ENCODE peak calls at places on chromosome 21, in five cellular contexts. One of them, this sample, is unnamed.

GRCh38 chr21:25170681-25171080 is 436.6 kb downstream of the MRPL39 start:
- DNase-seq in fibroblast of pulmonary artery: no peak
- DNase-seq in GM13977: no peak
- DNase-seq in neural crest cell: no peak
- DNase-seq in heart left ventricle: no peak
- DNase-seq in this sample: no peak

GRCh38 chr21:14548751-14549150 is 2.6 kb upstream of the SAMSN1 start:
- DNase-seq in neural crest cell: no peak
- DNase-seq in GM13977: no peak
- DNase-seq in heart left ventricle: no peak
- DNase-seq in fibroblast of pulmonary artery: peak
- DNase-seq in this sample: no peak

GRCh38 chr21:42039911-42040351 is 29.8 kb upstream of the ZBTB21 start:
- DNase-seq in GM13977: no peak
- DNase-seq in fibroblast of pulmonary artery: peak
- DNase-seq in heart left ventricle: no peak
- DNase-seq in neural crest cell: no peak
- DNase-seq in this sample: no peak

GRCh38 chr21:43276811-43277210 is 108.0 kb downstream of the CRYAA start:
- DNase-seq in neural crest cell: no peak
- DNase-seq in GM13977: no peak
- DNase-seq in fibroblast of pulmonary artery: no peak
- DNase-seq in heart left ventricle: no peak
- DNase-seq in this sample: no peak

GRCh38 chr21:31429500-31429899 is 85.4 kb upstream of the TIAM1 start:
- DNase-seq in fibroblast of pulmonary artery: no peak
- DNase-seq in GM13977: no peak
- DNase-seq in heart left ventricle: no peak
- DNase-seq in neural crest cell: no peak
- DNase-seq in this sample: no peak

GRCh38 chr21:42426424-42426823 is 22.7 kb downstream of the UBASH3A start:
- DNase-seq in heart left ventricle: no peak
- DNase-seq in fibroblast of pulmonary artery: no peak
- DNase-seq in GM13977: peak
- DNase-seq in neural crest cell: no peak
- DNase-seq in this sample: peak

GRCh38 chr21:35217504-35218060 is 168.5 kb upstream of the RUNX1 start:
- DNase-seq in heart left ventricle: no peak
- DNase-seq in GM13977: no peak
- DNase-seq in neural crest cell: no peak
- DNase-seq in fibroblast of pulmonary artery: peak
- DNase-seq in this sample: no peak

GRCh38 chr21:29640233-29640554 is 299.6 kb downstream of the GRIK1 start:
- DNase-seq in neural crest cell: no peak
- DNase-seq in fibroblast of pulmonary artery: no peak
- DNase-seq in heart left ventricle: no peak
- DNase-seq in GM13977: no peak
- DNase-seq in this sample: peak

GRCh38 chr21:31343680-31344480 is at the start of gene TIAM1:
- DNase-seq in neural crest cell: peak
- DNase-seq in heart left ventricle: peak
- DNase-seq in GM13977: no peak
- DNase-seq in fibroblast of pulmonary artery: peak
- DNase-seq in this sample: peak

GRCh38 chr21:42016364-42016985 is 6.3 kb upstream of the ZBTB21 start:
- DNase-seq in fibroblast of pulmonary artery: no peak
- DNase-seq in GM13977: no peak
- DNase-seq in heart left ventricle: no peak
- DNase-seq in neural crest cell: no peak
- DNase-seq in this sample: no peak

GRCh38 chr21:29939859-29940245 is at the start of gene GRIK1:
- DNase-seq in GM13977: no peak
- DNase-seq in fibroblast of pulmonary artery: no peak
- DNase-seq in neural crest cell: peak
- DNase-seq in heart left ventricle: no peak
- DNase-seq in this sample: no peak

GRCh38 chr21:20603236-20603635 is 395.0 kb upstream of the NCAM2 start:
- DNase-seq in fibroblast of pulmonary artery: no peak
- DNase-seq in neural crest cell: no peak
- DNase-seq in heart left ventricle: no peak
- DNase-seq in GM13977: no peak
- DNase-seq in this sample: no peak

GRCh38 chr21:37513383-37513782 is 146.8 kb downstream of the DYRK1A start:
- DNase-seq in heart left ventricle: no peak
- DNase-seq in neural crest cell: no peak
- DNase-seq in GM13977: no peak
- DNase-seq in fibroblast of pulmonary artery: no peak
- DNase-seq in this sample: no peak

GRCh38 chr21:46084041-46084561 is 13.8 kb upstream of the COL6A2 start:
- DNase-seq in neural crest cell: no peak
- DNase-seq in GM13977: no peak
- DNase-seq in heart left ventricle: no peak
- DNase-seq in fibroblast of pulmonary artery: no peak
- DNase-seq in this sample: no peak

GRCh38 chr21:24112020-24112419 is 1495.3 kb downstream of the MRPL39 start:
- DNase-seq in GM13977: no peak
- DNase-seq in heart left ventricle: no peak
- DNase-seq in neural crest cell: no peak
- DNase-seq in fibroblast of pulmonary artery: peak
- DNase-seq in this sample: no peak

GRCh38 chr21:19566975-19567374 is 1163.4 kb upstream of the TMPRSS15 start:
- DNase-seq in neural crest cell: no peak
- DNase-seq in GM13977: no peak
- DNase-seq in heart left ventricle: no peak
- DNase-seq in fibroblast of pulmonary artery: no peak
- DNase-seq in this sample: no peak

DNA sequence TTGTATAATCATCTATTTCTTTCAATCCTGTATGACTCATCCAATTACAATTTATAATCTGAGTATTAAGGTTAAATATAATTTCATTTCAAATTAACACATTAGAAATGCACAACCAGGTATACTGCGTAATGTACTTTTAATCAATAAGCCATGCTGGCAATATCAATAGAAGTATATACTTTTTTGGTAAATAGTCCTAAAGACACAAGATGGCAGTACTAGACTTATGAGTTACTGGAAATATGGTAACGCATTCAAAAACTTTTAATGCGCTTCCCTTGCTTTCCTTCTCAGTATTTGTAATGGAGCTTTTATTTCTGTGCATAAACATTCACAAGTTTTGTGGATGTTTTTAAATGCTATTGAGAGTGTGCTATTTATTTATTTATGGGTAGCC is 1162.0 kb upstream of the TMPRSS15 start:
- DNase-seq in fibroblast of pulmonary artery: no peak
- DNase-seq in neural crest cell: no peak
- DNase-seq in heart left ventricle: no peak
- DNase-seq in GM13977: no peak
- DNase-seq in this sample: no peak
- TF ChIP-seq CTCF in fibroblast of pulmonary artery: no peak
- TF ChIP-seq CTCF in neural crest cell: no peak
- TF ChIP-seq CTCF in heart left ventricle: no peak
- TF ChIP-seq CTCF in GM13977: no peak
- TF ChIP-seq CTCF in this sample: no peak

DNA sequence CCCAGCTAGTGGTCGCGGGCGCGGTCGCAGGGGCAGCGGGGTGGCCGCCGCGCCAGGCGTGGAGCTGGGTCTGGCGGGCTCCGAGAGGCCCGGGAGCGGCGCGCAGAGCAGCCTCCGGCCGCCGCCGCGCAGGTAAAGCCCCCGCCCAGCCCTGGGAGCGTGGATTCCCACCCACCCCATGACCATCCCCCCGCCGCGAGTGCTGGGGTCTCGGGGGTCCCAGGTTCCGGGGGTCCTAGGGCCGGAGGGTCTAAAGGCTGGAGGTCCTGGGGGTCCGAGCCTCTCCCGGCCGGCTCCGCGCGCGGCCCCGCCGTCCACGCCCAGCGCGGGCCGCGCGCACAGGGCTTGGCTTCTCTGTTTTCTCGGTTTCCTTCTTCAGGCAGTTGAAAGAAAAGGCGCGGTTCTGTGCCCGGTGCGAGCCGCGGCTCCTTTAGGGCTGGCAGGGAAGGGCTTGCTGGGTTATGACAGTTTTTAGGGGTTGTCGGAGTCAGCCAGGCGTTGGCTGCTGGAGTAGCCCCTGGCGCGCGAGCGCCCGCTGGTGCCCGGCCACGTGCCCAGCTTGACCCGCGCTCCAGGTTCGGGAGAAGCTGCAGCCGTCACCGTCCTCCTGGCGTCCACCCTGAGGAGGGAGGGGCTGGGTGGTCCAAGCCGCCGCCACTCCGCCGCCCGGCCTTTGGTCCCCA is 355 bp downstream of the LRRC3 start:
- DNase-seq in fibroblast of pulmonary artery: peak
- DNase-seq in heart left ventricle: no peak
- DNase-seq in GM13977: peak
- DNase-seq in neural crest cell: peak
- DNase-seq in this sample: peak
- TF ChIP-seq CTCF in fibroblast of pulmonary artery: peak
- TF ChIP-seq CTCF in heart left ventricle: peak
- TF ChIP-seq CTCF in GM13977: peak
- TF ChIP-seq CTCF in neural crest cell: no peak
- TF ChIP-seq CTCF in this sample: peak

GRCh38 chr21:36422279-36423098 is 37.3 kb downstream of the CHAF1B start:
- DNase-seq in neural crest cell: peak
- DNase-seq in fibroblast of pulmonary artery: peak
- DNase-seq in heart left ventricle: peak
- DNase-seq in GM13977: peak
- DNase-seq in this sample: peak
- TF ChIP-seq CTCF in neural crest cell: peak
- TF ChIP-seq CTCF in fibroblast of pulmonary artery: peak
- TF ChIP-seq CTCF in heart left ventricle: peak
- TF ChIP-seq CTCF in GM13977: peak
- TF ChIP-seq CTCF in this sample: peak

DNA sequence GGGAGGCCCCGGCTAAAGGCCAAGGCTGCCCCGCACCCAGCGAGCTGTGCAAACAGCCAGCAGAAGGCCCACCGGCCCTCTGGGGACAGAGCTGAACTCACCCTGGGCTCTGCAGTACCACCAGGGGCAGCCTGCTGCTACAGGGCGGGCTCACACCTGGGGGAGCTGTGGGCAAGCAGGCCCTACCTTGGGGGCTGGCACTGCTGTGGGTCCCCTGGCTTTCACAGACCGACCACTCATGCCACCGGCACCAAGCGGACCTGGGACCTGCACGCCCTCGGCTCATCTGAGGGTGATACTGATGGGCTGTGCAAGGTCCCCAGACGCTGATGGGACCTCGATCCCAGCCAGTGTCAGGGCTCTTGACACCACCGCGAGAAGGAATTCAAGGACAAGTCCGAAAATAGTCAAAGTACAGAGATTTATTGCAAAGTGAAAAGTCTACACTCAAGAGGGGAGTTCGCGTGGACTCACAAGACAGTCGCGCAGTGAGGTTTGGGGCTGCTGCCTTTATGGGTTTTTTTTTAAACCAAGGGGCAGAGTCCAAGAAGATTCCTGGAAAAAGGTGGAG is 61.0 kb upstream of the ADARB1 start:
- DNase-seq in neural crest cell: no peak
- DNase-seq in heart left ventricle: no peak
- DNase-seq in GM13977: no peak
- DNase-seq in fibroblast of pulmonary artery: no peak
- DNase-seq in this sample: no peak
- TF ChIP-seq CTCF in neural crest cell: no peak
- TF ChIP-seq CTCF in heart left ventricle: no peak
- TF ChIP-seq CTCF in GM13977: no peak
- TF ChIP-seq CTCF in fibroblast of pulmonary artery: no peak
- TF ChIP-seq CTCF in this sample: no peak

GRCh38 chr21:15552914-15553491 is 176.8 kb upstream of the USP25 start:
- DNase-seq in neural crest cell: no peak
- DNase-seq in heart left ventricle: no peak
- DNase-seq in GM13977: no peak
- DNase-seq in fibroblast of pulmonary artery: peak
- DNase-seq in this sample: peak
- TF ChIP-seq CTCF in neural crest cell: peak
- TF ChIP-seq CTCF in heart left ventricle: no peak
- TF ChIP-seq CTCF in GM13977: peak
- TF ChIP-seq CTCF in fibroblast of pulmonary artery: peak
- TF ChIP-seq CTCF in this sample: no peak

GRCh38 chr21:27759820-27760219 is 792.9 kb upstream of the ADAMTS5 start:
- DNase-seq in fibroblast of pulmonary artery: peak
- DNase-seq in heart left ventricle: no peak
- DNase-seq in neural crest cell: no peak
- DNase-seq in GM13977: no peak
- DNase-seq in this sample: no peak
- TF ChIP-seq CTCF in fibroblast of pulmonary artery: peak
- TF ChIP-seq CTCF in heart left ventricle: no peak
- TF ChIP-seq CTCF in neural crest cell: no peak
- TF ChIP-seq CTCF in GM13977: no peak
- TF ChIP-seq CTCF in this sample: no peak

GRCh38 chr21:44301961-44302406 is 2.1 kb downstream of the PFKL start:
- DNase-seq in GM13977: no peak
- DNase-seq in neural crest cell: no peak
- DNase-seq in heart left ventricle: no peak
- DNase-seq in fibroblast of pulmonary artery: no peak
- DNase-seq in this sample: no peak
- TF ChIP-seq CTCF in GM13977: no peak
- TF ChIP-seq CTCF in neural crest cell: no peak
- TF ChIP-seq CTCF in heart left ventricle: no peak
- TF ChIP-seq CTCF in fibroblast of pulmonary artery: no peak
- TF ChIP-seq CTCF in this sample: no peak

GRCh38 chr21:33890187-33890586 is 25.4 kb downstream of the ATP5PO start:
- DNase-seq in heart left ventricle: no peak
- DNase-seq in neural crest cell: no peak
- DNase-seq in GM13977: no peak
- DNase-seq in fibroblast of pulmonary artery: no peak
- DNase-seq in this sample: no peak
- TF ChIP-seq CTCF in heart left ventricle: no peak
- TF ChIP-seq CTCF in neural crest cell: no peak
- TF ChIP-seq CTCF in GM13977: no peak
- TF ChIP-seq CTCF in fibroblast of pulmonary artery: no peak
- TF ChIP-seq CTCF in this sample: no peak

DNA sequence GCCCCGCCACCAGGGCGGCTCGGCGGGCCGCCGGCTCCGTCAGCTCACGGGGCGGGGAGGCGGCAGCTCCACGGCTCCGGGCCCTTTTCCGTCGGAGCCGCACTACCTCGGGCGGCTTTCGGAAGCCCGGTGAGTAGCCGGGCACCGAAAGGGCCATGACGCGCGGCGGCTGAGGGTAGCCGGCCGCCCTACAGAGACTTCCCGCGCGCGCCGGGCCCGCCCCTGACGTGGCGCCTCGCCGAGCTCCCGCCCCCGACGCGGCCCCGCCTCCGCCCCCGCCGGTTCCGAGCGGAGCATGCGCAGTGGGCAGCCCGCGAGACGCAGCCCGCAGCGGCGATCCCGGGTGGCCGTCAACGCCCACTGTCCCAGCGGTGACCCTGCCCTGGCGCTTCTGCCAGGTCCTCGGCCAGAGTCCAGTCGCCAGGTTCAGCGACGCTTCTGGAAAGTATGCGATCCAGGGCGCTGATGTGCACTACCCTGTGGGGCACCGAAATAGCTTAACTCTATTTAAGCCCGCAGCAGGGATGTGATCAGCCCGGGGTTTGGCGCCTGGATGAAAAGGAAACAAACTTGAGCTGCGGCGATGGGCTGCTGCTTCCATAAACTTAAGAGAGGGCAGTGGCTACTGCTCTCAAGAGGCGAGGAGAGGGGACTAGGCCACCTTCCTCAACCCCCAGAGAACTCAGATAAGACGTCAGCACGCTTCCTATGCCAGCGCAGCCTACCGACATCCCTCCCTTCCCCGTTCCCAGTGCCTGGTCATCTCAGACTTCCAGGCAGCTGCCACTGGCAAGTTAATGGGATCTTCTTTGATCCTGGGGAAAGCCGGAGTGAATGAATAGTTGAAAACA is at the start of gene DONSON:
- DNase-seq in fibroblast of pulmonary artery: peak
- DNase-seq in heart left ventricle: peak
- DNase-seq in neural crest cell: peak
- DNase-seq in GM13977: peak
- DNase-seq in this sample: peak
- TF ChIP-seq CTCF in fibroblast of pulmonary artery: no peak
- TF ChIP-seq CTCF in heart left ventricle: no peak
- TF ChIP-seq CTCF in neural crest cell: peak
- TF ChIP-seq CTCF in GM13977: no peak
- TF ChIP-seq CTCF in this sample: no peak